ENCODE peak calls at places on chromosome 16, in four cellular contexts. One of them, this sample, is unnamed.

GRCh38 chr16:14186007-14186953 is 115.2 kb downstream of the MRTFB start:
- DNase-seq in GM12878: no peak
- DNase-seq in HepG2: no peak
- DNase-seq in K562: no peak
- DNase-seq in this sample: peak

GRCh38 chr16:46899443-46900143 is 15.4 kb downstream of the GPT2 start:
- DNase-seq in HepG2: no peak
- DNase-seq in K562: no peak
- DNase-seq in GM12878: no peak
- DNase-seq in this sample: no peak

GRCh38 chr16:54326266-54326662 is 39.7 kb upstream of the IRX3 start:
- DNase-seq in K562: no peak
- DNase-seq in GM12878: no peak
- DNase-seq in HepG2: no peak
- DNase-seq in this sample: no peak

GRCh38 chr16:23434380-23434779 is 18.6 kb downstream of the COG7 start:
- DNase-seq in GM12878: peak
- DNase-seq in HepG2: peak
- DNase-seq in K562: peak
- DNase-seq in this sample: peak

GRCh38 chr16:23874613-23875294 is 39.0 kb downstream of the PRKCB start:
- DNase-seq in GM12878: no peak
- DNase-seq in K562: no peak
- DNase-seq in HepG2: no peak
- DNase-seq in this sample: no peak

GRCh38 chr16:84332975-84333684 is 35.2 kb upstream of the ATP2C2 start:
- DNase-seq in K562: no peak
- DNase-seq in HepG2: no peak
- DNase-seq in GM12878: no peak
- DNase-seq in this sample: no peak

GRCh38 chr16:70548936-70549335 is 25.3 kb downstream of the SF3B3 start:
- DNase-seq in HepG2: no peak
- DNase-seq in GM12878: no peak
- DNase-seq in K562: no peak
- DNase-seq in this sample: no peak

GRCh38 chr16:75599452-75600277 is 23.4 kb downstream of the ADAT1 start:
- DNase-seq in GM12878: no peak
- DNase-seq in HepG2: no peak
- DNase-seq in K562: no peak
- DNase-seq in this sample: no peak

GRCh38 chr16:88733630-88734360 is 27.5 kb downstream of the CTU2 start:
- DNase-seq in GM12878: no peak
- DNase-seq in HepG2: no peak
- DNase-seq in K562: no peak
- DNase-seq in this sample: no peak

GRCh38 chr16:19008770-19009169 is 25.0 kb downstream of the TMC7 start:
- DNase-seq in HepG2: peak
- DNase-seq in K562: no peak
- DNase-seq in GM12878: no peak
- DNase-seq in this sample: no peak

GRCh38 chr16:73068546-73069401 is 20.8 kb upstream of the ZFHX3 start:
- DNase-seq in K562: no peak
- DNase-seq in HepG2: peak
- DNase-seq in GM12878: no peak
- DNase-seq in this sample: peak

GRCh38 chr16:50711862-50712567 is 18.6 kb downstream of the NOD2 start:
- DNase-seq in HepG2: no peak
- DNase-seq in GM12878: no peak
- DNase-seq in K562: no peak
- DNase-seq in this sample: no peak

GRCh38 chr16:67223992-67224391 is 2.9 kb upstream of the TMEM208 start:
- DNase-seq in GM12878: no peak
- DNase-seq in HepG2: no peak
- DNase-seq in K562: no peak
- DNase-seq in this sample: no peak

GRCh38 chr16:89711601-89712475 is 8.9 kb downstream of the VPS9D1 start:
- DNase-seq in HepG2: no peak
- DNase-seq in GM12878: no peak
- DNase-seq in K562: peak
- DNase-seq in this sample: peak

GRCh38 chr16:21223787-21224186 is 9.7 kb upstream of the ANKS4B start:
- DNase-seq in GM12878: no peak
- DNase-seq in K562: no peak
- DNase-seq in HepG2: no peak
- DNase-seq in this sample: no peak

GRCh38 chr16:28193530-28194423 is 18.0 kb downstream of the XPO6 start:
- DNase-seq in K562: no peak
- DNase-seq in HepG2: no peak
- DNase-seq in GM12878: no peak
- DNase-seq in this sample: no peak

GRCh38 chr16:56297684-56298083 is 106.4 kb downstream of the GNAO1 start:
- DNase-seq in GM12878: no peak
- DNase-seq in HepG2: no peak
- DNase-seq in K562: no peak
- DNase-seq in this sample: no peak

GRCh38 chr16:66227766-66228530 is 138.5 kb upstream of the CDH5 start:
- DNase-seq in GM12878: no peak
- DNase-seq in HepG2: no peak
- DNase-seq in K562: no peak
- DNase-seq in this sample: no peak

GRCh38 chr16:502179-502943 is 25.2 kb upstream of the CAPN15 start:
- DNase-seq in HepG2: peak
- DNase-seq in K562: no peak
- DNase-seq in GM12878: no peak
- DNase-seq in this sample: no peak
- TF ChIP-seq FOXK2 in HepG2: no peak
- TF ChIP-seq FOXK2 in K562: no peak
- TF ChIP-seq FOXK2 in GM12878: no peak
- TF ChIP-seq FOXK2 in this sample: no peak

DNA sequence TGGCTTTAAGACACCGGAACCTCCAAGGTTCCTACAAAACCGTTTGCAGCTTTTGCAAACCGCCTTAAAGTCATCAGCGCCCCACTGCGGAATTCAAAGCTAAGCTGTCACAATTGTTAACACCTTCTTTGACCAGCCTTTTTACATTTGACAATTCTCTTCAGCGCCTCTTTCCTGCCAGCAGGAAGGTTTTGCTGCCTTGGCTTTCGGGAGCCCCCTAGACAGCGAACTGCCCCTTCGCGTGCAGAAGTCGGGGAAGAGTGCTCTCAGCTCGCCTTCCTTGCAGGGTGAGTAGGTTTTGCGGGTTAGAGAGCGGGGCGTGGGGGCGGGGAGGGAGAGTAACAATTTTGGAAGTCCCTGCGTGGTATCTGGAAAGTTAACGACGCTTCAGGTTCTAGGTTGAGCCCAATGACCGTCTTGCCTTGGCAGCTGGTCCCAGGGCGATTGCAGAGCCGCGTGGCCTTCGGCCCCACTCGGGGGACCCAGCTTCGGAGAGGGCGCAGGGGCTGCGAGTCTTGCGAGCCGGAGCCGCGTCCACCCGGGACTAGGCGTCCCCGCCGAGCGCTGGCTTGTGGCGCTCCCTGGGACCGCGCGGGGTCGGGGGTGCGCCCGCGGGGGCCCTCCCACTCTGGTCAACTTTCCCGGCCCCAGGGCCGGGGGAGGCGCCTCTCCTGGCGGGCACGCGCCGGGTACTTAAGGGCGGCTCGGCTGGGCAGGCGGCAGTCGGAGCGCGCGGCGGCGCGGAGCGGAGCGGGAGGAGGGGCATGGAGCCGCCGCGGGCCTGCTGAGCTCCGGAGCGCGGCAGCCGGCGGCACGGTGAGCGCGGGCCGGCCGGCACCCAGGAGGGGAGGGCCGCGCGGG is at the start of gene HAS3:
- DNase-seq in K562: peak
- DNase-seq in HepG2: peak
- DNase-seq in GM12878: no peak
- DNase-seq in this sample: peak
- TF ChIP-seq BHLHE40 in K562: no peak
- TF ChIP-seq BHLHE40 in HepG2: peak
- TF ChIP-seq BHLHE40 in GM12878: no peak
- TF ChIP-seq BHLHE40 in this sample: no peak

DNA sequence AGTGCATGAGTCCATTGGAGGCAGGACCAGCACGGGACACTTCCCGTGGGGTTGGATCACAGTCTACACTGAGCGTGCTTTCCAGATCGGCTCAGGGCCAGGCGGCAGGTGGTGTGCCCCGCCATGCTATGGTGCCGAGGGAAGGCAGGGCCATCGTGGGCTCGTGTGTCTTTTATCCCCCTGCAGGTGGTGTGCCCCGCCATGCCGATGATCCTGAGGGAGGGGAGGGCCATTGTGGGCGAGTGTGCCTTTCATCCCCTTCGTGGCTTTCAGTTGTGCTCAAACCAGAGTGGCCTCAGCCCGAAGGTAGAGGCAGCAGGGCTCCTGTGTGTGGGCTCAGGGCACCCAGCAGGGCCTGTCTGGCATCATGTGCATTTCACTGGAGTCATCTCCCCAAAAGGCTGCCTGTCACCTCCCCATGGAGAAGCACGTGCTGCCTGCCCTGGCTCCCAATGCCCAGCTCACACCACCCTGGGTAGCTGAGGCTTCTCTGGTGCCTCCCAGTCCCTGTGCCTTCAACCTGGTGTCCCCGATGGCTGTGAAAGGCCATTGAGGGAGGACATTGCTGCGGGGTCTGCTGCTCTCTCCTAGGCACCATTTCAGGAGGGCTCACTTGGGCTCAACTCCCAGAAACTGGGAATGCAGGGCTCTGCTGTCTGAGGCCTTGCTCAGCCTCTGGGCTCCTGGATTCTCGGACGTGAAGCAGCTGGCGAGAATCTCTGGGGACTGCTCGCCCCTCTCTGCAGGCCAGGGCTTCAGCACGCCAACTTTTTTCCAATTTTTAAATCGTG is 207.6 kb downstream of the NPIPB11 start:
- DNase-seq in HepG2: no peak
- DNase-seq in K562: no peak
- DNase-seq in GM12878: no peak
- DNase-seq in this sample: no peak
- TF ChIP-seq FOXK2 in HepG2: no peak
- TF ChIP-seq FOXK2 in K562: no peak
- TF ChIP-seq FOXK2 in GM12878: no peak
- TF ChIP-seq FOXK2 in this sample: no peak

GRCh38 chr16:2428051-2428786 is 1.0 kb upstream of the CCNF start:
- DNase-seq in GM12878: no peak
- DNase-seq in HepG2: no peak
- DNase-seq in K562: peak
- DNase-seq in this sample: peak
- TF ChIP-seq BHLHE40 in GM12878: no peak
- TF ChIP-seq BHLHE40 in HepG2: no peak
- TF ChIP-seq BHLHE40 in K562: peak
- TF ChIP-seq BHLHE40 in this sample: no peak

GRCh38 chr16:4322121-4323035 is 6.5 kb downstream of the GLIS2 start:
- DNase-seq in HepG2: no peak
- DNase-seq in GM12878: no peak
- DNase-seq in K562: no peak
- DNase-seq in this sample: no peak
- TF ChIP-seq FOXK2 in HepG2: no peak
- TF ChIP-seq FOXK2 in GM12878: no peak
- TF ChIP-seq FOXK2 in K562: no peak
- TF ChIP-seq FOXK2 in this sample: no peak

DNA sequence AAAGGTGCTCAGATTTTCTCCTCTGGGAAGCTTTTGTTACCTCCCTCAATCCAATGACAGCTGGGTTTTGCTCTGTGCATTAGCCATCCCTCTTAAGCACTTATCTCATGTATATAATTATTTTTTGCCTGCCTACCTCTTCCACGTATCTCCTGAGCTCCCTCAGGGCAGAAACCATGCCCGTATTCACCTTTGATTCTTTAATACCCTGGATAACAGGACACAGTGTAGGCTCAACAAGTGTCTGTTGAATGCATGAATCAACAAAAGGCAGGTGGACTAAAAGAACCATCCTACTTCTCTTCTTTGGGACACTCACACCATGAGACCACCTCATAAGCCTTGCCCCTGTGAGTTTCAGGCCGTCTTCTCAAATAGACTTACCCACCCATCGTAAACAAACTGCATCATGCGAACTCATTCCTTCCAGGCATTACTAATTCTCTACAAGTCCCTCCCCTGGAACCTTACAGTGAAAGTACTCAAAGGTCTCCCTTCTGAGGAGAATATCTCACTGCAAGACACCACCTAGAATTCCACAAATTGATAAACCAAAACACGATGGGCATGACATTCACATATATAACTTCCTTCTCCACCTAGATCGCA is 3.2 kb downstream of the ARHGAP17 start:
- DNase-seq in HepG2: no peak
- DNase-seq in GM12878: no peak
- DNase-seq in K562: no peak
- DNase-seq in this sample: no peak
- TF ChIP-seq BHLHE40 in HepG2: no peak
- TF ChIP-seq BHLHE40 in GM12878: no peak
- TF ChIP-seq BHLHE40 in K562: no peak
- TF ChIP-seq BHLHE40 in this sample: no peak

This sample was measured in HEK293T.